ENCODE peak calls at places on chromosomes 13 and 19, in nine cellular contexts. U is activated T-cell treated with anti-CD3 and anti-CD28 coated beads, Interleukin-2, amount 50 U/mL, for 4 hours; T is stimulated activated naive B cell treated with anti-CD40 and anti-IgM and Interleukin-4, amounts not matched to agents 10 μg/mL and 1 μg/mL and 100 μg/mL, for 72 hours; G is iPS DF 6.9; M is left lung; Z is activated CD4-positive, alpha-beta T cell treated with anti-CD3 and anti-CD28 coated beads, Interleukin-2, amount 50 U/mL, for 1 hour; P is suprapubic skin; B is effector CD4-positive, alpha-beta T cell; X is D341Med. F is an unnamed sample.
A peak's percentile ranks its signal among the peaks of the same experiment; 100 is the strongest.

GRCh38 chr19:20969498-20969897 is 46.4 kb downstream of the ZNF85 start:
- DNase-seq in U (no peak), T (no peak), G (no peak), M (no peak), Z (no peak), P (no peak), B (no peak), X (no peak), F (no peak)

GRCh38 chr19:51141181-51141580 is 920 bp upstream of the SIGLEC7 start:
- DNase-seq in U (no peak), T (no peak), G (no peak), M (no peak), Z (no peak), P (no peak), B (no peak), X (no peak), F (peak; percentile 17)

GRCh38 chr19:35040826-35041547 is 534 bp upstream of the HPN start:
- DNase-seq in U (no peak), T (no peak), G (no peak), M (peak; percentile 94), Z (peak; percentile 29), P (peak; percentile 92), B (no peak), X (no peak), F (no peak)

GRCh38 chr19:925912-926594 is at the start of gene ARID3A:
- DNase-seq in U (no peak), T (no peak), G (no peak), M (peak; percentile 90), Z (no peak), P (no peak), B (peak; percentile 45), X (peak; percentile 93), F (no peak)

GRCh38 chr19:1481893-1482360 is 2.9 kb upstream of the C19orf25 start:
- DNase-seq in U (no peak), T (no peak), G (no peak), M (peak; percentile 76), Z (no peak), P (no peak), B (no peak), X (no peak), F (no peak)

GRCh38 chr13:51717786-51718398 is 86.1 kb downstream of the DHRS12 start:
- DNase-seq in U (no peak), T (no peak), G (no peak), M (no peak), Z (no peak), P (no peak), B (no peak), X (no peak), F (no peak)

GRCh38 chr13:90055121-90055520 is 1292.4 kb upstream of the MIR17HG start:
- DNase-seq in U (no peak), T (no peak), G (no peak), M (no peak), Z (no peak), P (no peak), B (no peak), X (no peak), F (no peak)

GRCh38 chr13:114134111-114134943 is 1.9 kb upstream of the RASA3 start:
- DNase-seq in U (no peak), T (peak; percentile 42), G (no peak), M (peak; percentile 77), Z (no peak), P (no peak), B (peak; percentile 28), X (no peak), F (no peak)

GRCh38 chr13:50934735-50935419 is 25.3 kb downstream of the RNASEH2B start:
- DNase-seq in U (no peak), T (no peak), G (no peak), M (no peak), Z (no peak), P (no peak), B (no peak), X (no peak), F (no peak)

GRCh38 chr19:35095667-35096368 is 19.8 kb upstream of the FXYD3 start:
- DNase-seq in U (no peak), T (no peak), G (no peak), M (no peak), Z (no peak), P (no peak), B (no peak), X (no peak), F (no peak)

GRCh38 chr19:1505991-1506881 is 6.6 kb downstream of the ADAMTSL5 start:
- DNase-seq in U (no peak), T (no peak), G (no peak), M (peak; percentile 67), Z (no peak), P (no peak), B (no peak), X (no peak), F (no peak)

GRCh38 chr13:88068316-88068715 is 397.1 kb downstream of the SLITRK5 start:
- DNase-seq in U (no peak), T (no peak), G (no peak), M (no peak), Z (no peak), P (no peak), B (no peak), X (no peak), F (no peak)

GRCh38 chr19:45235485-45235884 is 9.7 kb downstream of the EXOC3L2 start:
- DNase-seq in U (no peak), T (no peak), G (no peak), M (no peak), Z (no peak), P (no peak), B (no peak), X (no peak), F (no peak)

GRCh38 chr19:55526216-55527196 is 10.4 kb downstream of the SBK2 start:
- DNase-seq in U (no peak), T (no peak), G (no peak), M (no peak), Z (no peak), P (no peak), B (no peak), X (peak; percentile 64), F (no peak)

GRCh38 chr19:33175886-33176669 is 18.1 kb upstream of the LRP3 start:
- DNase-seq in U (peak; percentile 13), T (no peak), G (no peak), M (no peak), Z (peak; percentile 34), P (no peak), B (peak; percentile 6), X (peak; percentile 53), F (no peak)

GRCh38 chr13:78131811-78132210 is 213.2 kb upstream of the EDNRB start:
- DNase-seq in U (no peak), T (no peak), G (no peak), M (no peak), Z (no peak), P (no peak), B (no peak), X (no peak), F (no peak)

GRCh38 chr13:77028202-77028601 is 1.2 kb upstream of the FBXL3 start:
- DNase-seq in U (no peak), T (no peak), G (no peak), M (no peak), Z (no peak), P (no peak), B (no peak), X (no peak), F (no peak)

GRCh38 chr19:18848860-18849661 is 17.3 kb downstream of the UPF1 start:
- DNase-seq in U (no peak), T (no peak), G (no peak), M (peak; percentile 88), Z (no peak), P (peak; percentile 74), B (no peak), X (no peak), F (no peak)

GRCh38 chr19:12937243-12938053 is 961 bp upstream of the CALR start:
- DNase-seq in U (no peak), T (peak; percentile 35), G (no peak), M (no peak), Z (no peak), P (no peak), B (no peak), X (peak; percentile 82), F (no peak)

GRCh38 chr19:53647792-53648191 is 16.0 kb downstream of the DPRX start:
- DNase-seq in U (no peak), T (no peak), G (no peak), M (no peak), Z (no peak), P (no peak), B (no peak), X (no peak), F (no peak)

GRCh38 chr19:17424743-17425365 is 5.0 kb downstream of the MVB12A start:
- DNase-seq in U (no peak), T (no peak), G (no peak), M (peak; percentile 68), Z (no peak), P (no peak), B (no peak), X (peak; percentile 86), F (peak; percentile 64)

GRCh38 chr19:41588497-41589209 is 12.7 kb downstream of the CEACAM21 start:
- DNase-seq in U (no peak), T (no peak), G (no peak), M (no peak), Z (peak; percentile 28), P (no peak), B (no peak), X (no peak), F (no peak)

F was measured in mesothelial cell of epicardium.